ENCODE peak calls at places on chromosomes 6 and 20, in ten cellular contexts. N, W, G, V, A, Z, U, K, T and B are unnamed samples.

GRCh38 chr20:13857304-13857703 is 72.5 kb downstream of the NDUFAF5 start:
- DNase-seq in N (no peak), W (no peak), G (no peak), V (no peak), A (no peak), Z (no peak), U (peak; percentile 80), K (peak; percentile 82), T (no peak), B (no peak)

GRCh38 chr20:25318471-25319240 is 70.8 kb downstream of the PYGB start:
- DNase-seq in N (no peak), W (no peak), G (no peak), V (no peak), A (no peak), Z (no peak), U (no peak), K (no peak), T (no peak), B (no peak)

GRCh38 chr6:73491371-73491770 is 29.5 kb downstream of the EEF1A1 start:
- DNase-seq in N (no peak), W (no peak), G (no peak), V (no peak), A (no peak), Z (no peak), U (no peak), K (no peak), T (peak; percentile 9), B (peak; percentile 7)

GRCh38 chr20:36196676-36197075 is 39.6 kb upstream of the AAR2 start:
- DNase-seq in N (no peak), W (no peak), G (no peak), V (no peak), A (no peak), Z (no peak), U (no peak), K (no peak), T (no peak), B (no peak)

GRCh38 chr6:157549468-157549745 is 168.4 kb downstream of the ZDHHC14 start:
- DNase-seq in N (no peak), W (no peak), G (no peak), V (no peak), A (no peak), Z (no peak), U (no peak), K (no peak), T (no peak), B (no peak)

GRCh38 chr20:45067558-45067957 is 33.4 kb downstream of the KCNS1 start:
- DNase-seq in N (no peak), W (no peak), G (no peak), V (no peak), A (no peak), Z (peak; percentile 68), U (no peak), K (no peak), T (peak; percentile 86), B (peak; percentile 87)

GRCh38 chr6:128482642-128483041 is 37.8 kb downstream of the PTPRK start:
- DNase-seq in N (no peak), W (no peak), G (no peak), V (no peak), A (no peak), Z (no peak), U (no peak), K (no peak), T (no peak), B (no peak)

GRCh38 chr6:16446241-16446640 is 207.9 kb downstream of the GMPR start:
- DNase-seq in N (no peak), W (no peak), G (no peak), V (no peak), A (no peak), Z (no peak), U (no peak), K (no peak), T (no peak), B (no peak)

GRCh38 chr20:22963581-22963980 is 71.5 kb upstream of the SSTR4 start:
- DNase-seq in N (no peak), W (no peak), G (no peak), V (no peak), A (no peak), Z (no peak), U (no peak), K (no peak), T (no peak), B (no peak)

GRCh38 chr20:60327971-60328660 is 369.9 kb downstream of the CDH26 start:
- DNase-seq in N (no peak), W (no peak), G (no peak), V (no peak), A (no peak), Z (no peak), U (no peak), K (no peak), T (no peak), B (no peak)

GRCh38 chr20:42281801-42282200 is 663.6 kb upstream of the CHD6 start:
- DNase-seq in N (no peak), W (no peak), G (no peak), V (no peak), A (no peak), Z (no peak), U (no peak), K (no peak), T (no peak), B (no peak)

GRCh38 chr20:20499469-20499868 is 131.6 kb downstream of the INSM1 start:
- DNase-seq in N (no peak), W (no peak), G (no peak), V (no peak), A (no peak), Z (no peak), U (no peak), K (no peak), T (no peak), B (no peak)